ENCODE peak calls at places on chromosomes 3 and 15, in six cellular contexts. C is transverse colon, K is stomach, E is HepG2, V is adrenal gland, G is endothelial cell of umbilical vein. M is an unnamed sample.

GRCh38 chr3:125148836-125149235 is 63.7 kb downstream of the SLC12A8 start:
- DNase-seq in C (peak; percentile 41), K (no peak), E (no peak), V (no peak), G (no peak), M (no peak)

GRCh38 chr3:115706311-115706829 is 83.1 kb downstream of the GAP43 start:
- DNase-seq in C (no peak), K (no peak), E (peak; percentile 83), V (no peak), G (no peak), M (no peak)

GRCh38 chr15:66619152-66619903 is 53.5 kb upstream of the LCTL start:
- DNase-seq in C (peak; percentile 84), K (peak; percentile 85), E (peak; percentile 52), V (peak; percentile 89), G (peak; percentile 72), M (peak; percentile 54)

GRCh38 chr3:134476977-134477376 is 8.8 kb downstream of the ANAPC13 start:
- DNase-seq in C (no peak), K (no peak), E (no peak), V (no peak), G (no peak), M (no peak)

GRCh38 chr3:105362021-105362665 is 4.6 kb upstream of the ALCAM start:
- DNase-seq in C (no peak), K (no peak), E (no peak), V (no peak), G (peak; percentile 83), M (no peak)

GRCh38 chr15:89728254-89728653 is 22.8 kb downstream of the MESP1 start:
- DNase-seq in C (no peak), K (no peak), E (no peak), V (peak; percentile 65), G (no peak), M (no peak)

GRCh38 chr3:150384517-150385212 is 23.4 kb upstream of the TSC22D2 start:
- DNase-seq in C (peak; percentile 40), K (no peak), E (peak; percentile 76), V (peak; percentile 65), G (no peak), M (peak; percentile 39)

GRCh38 chr3:118970819-118971218 is 63.8 kb downstream of the IGSF11 start:
- DNase-seq in C (no peak), K (no peak), E (no peak), V (peak; percentile 67), G (no peak), M (no peak)

GRCh38 chr3:89372456-89372855 is 265.0 kb downstream of the EPHA3 start:
- DNase-seq in C (no peak), K (no peak), E (no peak), V (no peak), G (no peak), M (no peak)

GRCh38 chr15:41942886-41943285 is 29.5 kb downstream of the EHD4 start:
- DNase-seq in C (no peak), K (no peak), E (no peak), V (peak; percentile 38), G (no peak), M (no peak)
- TF ChIP-seq POLR2A in C (no peak), K (no peak), E (no peak), V (no peak), G (no peak), M (no peak)

DNA sequence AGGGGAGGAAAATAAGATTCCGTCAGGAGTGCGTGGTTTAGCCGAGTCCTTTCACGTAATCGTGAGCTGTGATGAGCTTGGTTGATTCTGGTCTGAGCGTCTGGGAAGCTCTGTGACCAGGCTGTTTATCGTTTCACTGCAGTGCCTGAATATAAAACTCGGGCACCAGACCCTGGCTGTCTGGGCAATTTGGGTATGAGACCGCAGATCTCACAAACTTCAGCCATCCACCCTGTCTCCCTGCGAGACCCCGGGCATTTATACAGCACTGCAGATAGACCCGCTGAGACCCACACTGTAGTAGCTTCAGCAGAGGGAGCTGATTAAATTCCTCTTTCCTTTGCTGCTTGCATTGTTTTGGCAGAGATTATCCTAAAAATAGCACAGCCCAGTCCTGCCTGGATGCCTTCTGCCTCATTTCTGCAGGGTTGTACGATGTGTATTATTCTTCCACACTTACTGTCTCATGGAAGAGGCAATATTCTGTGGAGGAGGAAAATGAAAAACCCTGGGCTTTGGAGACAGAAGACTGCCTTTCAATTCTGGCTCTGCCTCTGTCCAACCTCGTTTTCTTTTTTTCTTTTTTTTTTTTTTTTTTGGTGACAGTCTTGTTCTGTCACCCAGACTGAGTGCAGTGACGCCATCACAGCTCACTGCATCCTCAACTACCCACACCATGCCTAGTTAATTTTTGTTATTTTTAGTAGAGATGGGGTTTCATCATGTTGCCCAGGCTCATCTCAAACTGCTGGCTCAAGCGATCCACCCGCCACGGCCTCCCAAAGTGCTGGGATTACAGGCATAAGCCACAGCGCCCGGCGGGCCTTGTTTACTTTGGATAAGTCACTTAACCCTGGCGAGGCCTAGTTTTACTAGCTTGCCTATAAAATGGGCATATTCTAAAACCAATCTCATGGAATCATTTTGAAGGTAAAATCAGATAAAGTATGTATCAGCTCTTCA is 66.6 kb upstream of the SLC25A26 start:
- DNase-seq in C (no peak), K (no peak), E (no peak), V (peak; percentile 54), G (no peak), M (no peak)
- H3K4me3 ChIP-seq in C (peak overlapping the region; percentile 14), K (peak overlapping the region; percentile 29), E (no peak overlapping the region), V (no peak overlapping the region), G (no peak overlapping the region), M (no peak overlapping the region)

GRCh38 chr15:34360298-34360697 is 6.7 kb downstream of the LPCAT4 start:
- DNase-seq in C (no peak), K (no peak), E (no peak), V (no peak), G (no peak), M (no peak)

GRCh38 chr15:34364041-34364440 is 3.0 kb downstream of the LPCAT4 start:
- DNase-seq in C (no peak), K (no peak), E (no peak), V (no peak), G (no peak), M (no peak)

GRCh38 chr15:34361278-34361677 is 5.7 kb downstream of the LPCAT4 start:
- DNase-seq in C (no peak), K (no peak), E (no peak), V (no peak), G (no peak), M (no peak)

GRCh38 chr15:34359416-34359815 is 7.6 kb downstream of the LPCAT4 start:
- DNase-seq in C (peak; percentile 58), K (peak; percentile 55), E (no peak), V (no peak), G (no peak), M (no peak)

GRCh38 chr15:34362047-34362773 is 4.8 kb downstream of the LPCAT4 start:
- DNase-seq in C (peak; percentile 87), K (peak; percentile 73), E (no peak), V (no peak), G (peak; percentile 20), M (no peak)
- TF ChIP-seq CTCF in C (no peak), K (no peak), E (no peak), V (no peak), G (no peak), M (no peak)

DNA sequence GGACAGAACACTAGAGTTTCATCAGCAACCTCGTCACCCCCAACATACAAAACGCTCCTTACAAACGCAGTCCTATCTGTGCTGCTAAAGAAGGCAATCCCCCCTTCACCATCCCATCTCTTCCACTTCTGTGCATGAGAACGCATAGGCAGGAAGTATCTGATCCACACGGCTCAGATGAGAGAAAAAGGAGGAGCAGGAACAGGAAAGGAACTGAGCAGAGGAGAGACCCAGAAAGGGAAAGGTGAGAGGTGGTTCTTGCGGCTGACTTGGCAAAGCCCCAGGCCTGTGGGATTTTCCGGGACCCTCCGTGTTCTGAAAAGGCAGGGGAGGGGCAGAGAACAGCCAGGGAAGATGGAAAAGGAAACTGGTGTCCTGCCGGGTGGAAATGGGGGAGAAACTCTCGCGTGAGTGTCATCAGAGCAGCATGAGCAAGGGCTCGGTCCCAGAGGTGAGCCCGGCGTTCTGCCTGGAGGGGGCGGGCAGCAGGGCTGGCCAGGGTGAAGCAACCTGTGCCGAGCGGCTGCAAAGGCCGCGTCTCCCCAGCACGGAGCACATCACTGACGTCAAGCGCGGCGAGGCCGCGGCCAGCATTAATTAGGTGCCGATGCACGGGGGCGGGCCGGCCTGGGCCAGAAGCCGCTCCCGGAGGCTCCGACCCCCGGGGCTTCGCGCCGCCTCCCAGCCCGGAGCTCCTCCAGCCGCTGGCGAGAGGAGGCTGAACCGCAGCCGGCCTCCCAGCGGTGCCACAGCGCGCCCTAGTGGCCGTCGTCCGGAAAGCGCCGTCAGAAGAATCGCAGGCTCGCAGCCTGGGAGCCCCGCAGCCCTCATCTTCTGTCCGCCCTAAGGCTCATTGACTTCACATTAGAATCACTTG is 35.8 kb downstream of the CPN2 start:
- DNase-seq in C (peak; percentile 88), K (peak; percentile 86), E (peak; percentile 50), V (peak; percentile 90), G (peak; percentile 84), M (peak; percentile 67)
- TF ChIP-seq POLR2A in C (no peak), K (no peak), E (no peak), V (peak; percentile 27), G (no peak), M (no peak)

DNA sequence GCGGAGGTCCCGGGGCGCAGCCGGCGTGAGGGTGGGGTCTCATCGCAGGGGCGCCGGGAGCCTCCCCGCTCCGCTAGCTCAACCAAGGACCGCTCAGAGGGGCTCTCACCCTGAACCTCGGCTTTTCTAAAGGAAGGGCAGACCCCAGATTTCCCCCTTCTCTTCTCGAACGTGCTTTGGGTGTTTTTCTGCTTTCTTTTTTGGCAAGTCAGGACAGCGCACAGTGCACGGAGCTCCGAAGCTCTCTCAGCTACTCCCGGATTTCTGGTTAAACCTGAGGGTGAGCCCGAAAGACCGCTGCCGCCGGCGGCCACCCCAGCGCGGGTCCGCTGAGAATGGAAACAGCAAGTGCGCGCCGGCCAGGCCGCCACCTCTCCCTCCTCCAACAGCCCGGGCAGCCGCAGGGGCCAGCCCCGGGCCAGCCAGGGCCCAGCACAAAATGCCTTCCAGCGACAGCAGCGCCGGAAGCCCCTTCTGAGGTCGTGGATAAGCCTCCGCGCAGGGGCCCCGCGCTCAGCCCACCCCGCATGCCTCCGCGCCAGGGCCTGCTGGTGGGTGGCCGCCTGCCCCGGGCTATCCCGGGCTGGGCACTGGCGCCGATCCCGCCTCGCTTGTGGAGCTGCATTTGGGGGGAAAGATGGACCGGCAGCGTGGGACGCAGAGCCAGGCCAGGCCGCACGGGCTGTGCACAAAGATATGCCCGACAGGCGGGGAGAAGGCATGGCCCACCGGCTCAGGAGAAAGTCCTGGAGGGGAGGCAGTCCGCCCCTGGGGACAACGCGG is 8.2 kb upstream of the OCA2 start:
- DNase-seq in C (no peak), K (no peak), E (no peak), V (no peak), G (peak; percentile 25), M (no peak)
- H3K4me3 ChIP-seq in C (peak overlapping the region; percentile 43), K (peak overlapping the region; percentile 57), E (peak overlapping the region; percentile 30), V (no peak overlapping the region), G (peak overlapping the region; percentile 59), M (peak overlapping the region; percentile 18)

DNA sequence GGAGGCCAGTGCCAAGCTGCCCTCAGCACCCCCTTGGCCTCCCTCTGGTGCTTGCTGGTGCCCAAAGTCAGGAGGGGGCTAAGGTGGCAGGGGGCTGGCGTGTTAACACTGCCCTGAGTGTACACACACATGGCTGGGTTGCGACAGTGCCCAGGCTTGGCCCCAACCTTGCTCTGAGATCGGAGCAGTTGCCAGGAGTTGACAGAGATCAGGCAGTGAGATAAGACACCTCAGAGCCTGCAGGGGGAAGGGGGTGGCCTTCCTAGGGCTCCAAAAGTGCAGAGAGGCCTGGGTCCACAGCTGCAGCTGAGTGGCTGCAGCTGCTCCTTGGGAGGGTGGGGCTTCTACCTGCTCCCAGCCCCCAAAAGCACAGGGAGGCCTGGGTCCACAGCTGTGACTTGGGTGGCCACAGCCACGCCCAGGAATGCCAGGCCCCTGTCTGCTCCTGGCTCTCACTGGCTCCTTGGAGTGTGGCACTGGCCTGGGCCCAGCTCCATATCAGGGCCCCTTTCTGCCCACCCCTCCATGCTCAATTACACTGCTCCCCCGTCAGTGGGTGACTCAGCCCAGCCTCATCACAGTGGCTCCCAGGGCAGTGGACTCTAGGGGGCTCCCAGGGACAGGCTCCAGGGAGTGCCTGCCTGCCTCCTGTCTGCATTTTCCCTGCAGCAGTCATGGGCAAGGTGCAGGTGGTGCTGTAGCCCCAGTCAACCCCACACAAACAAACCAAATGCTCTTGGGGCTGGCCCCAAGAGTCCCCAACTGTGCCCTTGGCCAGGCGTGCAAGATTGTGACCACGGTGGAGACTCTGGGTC is 56.4 kb upstream of the C15orf39 start:
- DNase-seq in C (no peak), K (no peak), E (peak; percentile 84), V (no peak), G (no peak), M (no peak)
- TF ChIP-seq CTCF in C (no peak), K (no peak), E (peak; percentile 94), V (no peak), G (no peak), M (no peak)

M was measured in lower leg skin.